ENCODE peak calls at places on chromosome X, in six cellular contexts. One of them, this sample, is unnamed. For H3K27me3, the result is how much of the 10 kb centered on the place peaks cover.

GRCh38 chrX:31223817-31224216 is 152.0 kb upstream of the FTHL17 start:
- DNase-seq in ovary: no peak
- DNase-seq in A673: no peak
- DNase-seq in sigmoid colon: no peak
- DNase-seq in adrenal gland: no peak
- DNase-seq in kidney epithelial cell: peak
- DNase-seq in this sample: no peak

GRCh38 chrX:143768976-143769375 is 48.4 kb upstream of the SPANXN2 start:
- DNase-seq in ovary: no peak
- DNase-seq in kidney epithelial cell: no peak
- DNase-seq in A673: no peak
- DNase-seq in sigmoid colon: no peak
- DNase-seq in adrenal gland: no peak
- DNase-seq in this sample: no peak

GRCh38 chrX:83630662-83631061 is 122.6 kb downstream of the POU3F4 start:
- DNase-seq in adrenal gland: no peak
- DNase-seq in ovary: no peak
- DNase-seq in sigmoid colon: no peak
- DNase-seq in A673: no peak
- DNase-seq in kidney epithelial cell: no peak
- DNase-seq in this sample: no peak

GRCh38 chrX:146887020-146887419 is 72.5 kb upstream of the CXorf51A start:
- DNase-seq in adrenal gland: no peak
- DNase-seq in A673: no peak
- DNase-seq in ovary: no peak
- DNase-seq in sigmoid colon: no peak
- DNase-seq in kidney epithelial cell: no peak
- DNase-seq in this sample: no peak

GRCh38 chrX:70359458-70359857 is 63.7 kb upstream of the GDPD2 start:
- DNase-seq in ovary: no peak
- DNase-seq in kidney epithelial cell: no peak
- DNase-seq in A673: no peak
- DNase-seq in sigmoid colon: no peak
- DNase-seq in adrenal gland: no peak
- DNase-seq in this sample: no peak

GRCh38 chrX:10071451-10072163 is 85.2 kb upstream of the CLCN4 start:
- DNase-seq in adrenal gland: no peak
- DNase-seq in A673: peak
- DNase-seq in ovary: no peak
- DNase-seq in sigmoid colon: no peak
- DNase-seq in kidney epithelial cell: no peak
- DNase-seq in this sample: no peak

GRCh38 chrX:48083212-48083611 is 11.8 kb upstream of the ZNF630 start:
- DNase-seq in A673: peak
- DNase-seq in adrenal gland: peak
- DNase-seq in kidney epithelial cell: no peak
- DNase-seq in sigmoid colon: no peak
- DNase-seq in ovary: peak
- DNase-seq in this sample: peak

GRCh38 chrX:261858-262390 is 19.3 kb upstream of the PLCXD1 start:
- DNase-seq in ovary: no peak
- DNase-seq in sigmoid colon: no peak
- DNase-seq in adrenal gland: no peak
- DNase-seq in A673: no peak
- DNase-seq in kidney epithelial cell: no peak
- DNase-seq in this sample: no peak

GRCh38 chrX:117840645-117841044 is 276.0 kb downstream of the KLHL13 start:
- DNase-seq in sigmoid colon: no peak
- DNase-seq in ovary: no peak
- DNase-seq in adrenal gland: no peak
- DNase-seq in A673: no peak
- DNase-seq in kidney epithelial cell: peak
- DNase-seq in this sample: no peak

GRCh38 chrX:49930046-49930445 is 7.7 kb downstream of the CLCN5 start:
- DNase-seq in adrenal gland: no peak
- DNase-seq in kidney epithelial cell: no peak
- DNase-seq in ovary: no peak
- DNase-seq in A673: no peak
- DNase-seq in sigmoid colon: no peak
- DNase-seq in this sample: no peak

GRCh38 chrX:19334945-19335626 is 8.6 kb upstream of the PDHA1 start:
- DNase-seq in A673: peak
- DNase-seq in kidney epithelial cell: no peak
- DNase-seq in adrenal gland: no peak
- DNase-seq in ovary: no peak
- DNase-seq in sigmoid colon: no peak
- DNase-seq in this sample: no peak

GRCh38 chrX:43474321-43474720 is 181.8 kb upstream of the MAOA start:
- DNase-seq in adrenal gland: no peak
- DNase-seq in A673: no peak
- DNase-seq in kidney epithelial cell: no peak
- DNase-seq in ovary: no peak
- DNase-seq in sigmoid colon: no peak
- DNase-seq in this sample: no peak

GRCh38 chrX:110026099-110026844 is 23.4 kb downstream of the TMEM164 start:
- DNase-seq in adrenal gland: no peak
- DNase-seq in ovary: no peak
- DNase-seq in sigmoid colon: no peak
- DNase-seq in kidney epithelial cell: no peak
- DNase-seq in A673: peak
- DNase-seq in this sample: no peak

GRCh38 chrX:47200385-47201150 is 6.9 kb downstream of the UBA1 start:
- DNase-seq in kidney epithelial cell: no peak
- DNase-seq in ovary: no peak
- DNase-seq in sigmoid colon: no peak
- DNase-seq in adrenal gland: peak
- DNase-seq in A673: no peak
- DNase-seq in this sample: peak

GRCh38 chrX:154967603-154968002 is 54.9 kb downstream of the F8 start:
- DNase-seq in kidney epithelial cell: no peak
- DNase-seq in ovary: no peak
- DNase-seq in adrenal gland: no peak
- DNase-seq in A673: no peak
- DNase-seq in sigmoid colon: no peak
- DNase-seq in this sample: no peak

GRCh38 chrX:72620550-72621145 is 48.0 kb upstream of the HDAC8 start:
- DNase-seq in sigmoid colon: peak
- DNase-seq in ovary: peak
- DNase-seq in adrenal gland: peak
- DNase-seq in A673: peak
- DNase-seq in kidney epithelial cell: peak
- DNase-seq in this sample: peak

GRCh38 chrX:72624194-72624593 is 51.6 kb upstream of the HDAC8 start:
- DNase-seq in kidney epithelial cell: no peak
- DNase-seq in sigmoid colon: no peak
- DNase-seq in A673: no peak
- DNase-seq in adrenal gland: no peak
- DNase-seq in ovary: no peak
- DNase-seq in this sample: no peak

GRCh38 chrX:72621619-72622485 is 49.2 kb upstream of the HDAC8 start:
- DNase-seq in kidney epithelial cell: no peak
- DNase-seq in sigmoid colon: no peak
- DNase-seq in adrenal gland: no peak
- DNase-seq in ovary: no peak
- DNase-seq in A673: no peak
- DNase-seq in this sample: no peak

DNA sequence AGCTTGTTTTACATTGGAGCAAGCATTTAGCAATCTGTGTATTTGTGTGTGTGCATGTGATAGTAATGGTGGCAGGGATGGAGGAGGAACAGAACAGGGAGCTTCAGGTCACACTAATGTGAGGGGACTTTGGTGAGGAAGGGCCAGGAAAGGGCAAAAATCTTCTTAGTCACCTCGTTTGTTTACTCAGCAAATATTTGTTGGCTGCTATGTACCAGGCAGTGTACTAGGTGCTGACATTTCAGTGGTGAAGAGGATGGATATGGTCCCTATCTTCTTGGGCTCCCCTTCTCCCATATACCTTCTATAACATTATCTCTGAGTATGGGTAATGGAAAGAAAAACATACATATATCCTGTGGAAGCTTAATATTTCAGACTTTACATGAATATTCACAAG is 48.5 kb upstream of the HDAC8 start:
- DNase-seq in sigmoid colon: no peak
- DNase-seq in A673: no peak
- DNase-seq in ovary: no peak
- DNase-seq in adrenal gland: no peak
- DNase-seq in kidney epithelial cell: no peak
- DNase-seq in this sample: no peak
- H3K4me3 ChIP-seq in sigmoid colon: no peak
- H3K4me3 ChIP-seq in A673: no peak
- H3K4me3 ChIP-seq in ovary: no peak
- H3K4me3 ChIP-seq in adrenal gland: no peak
- H3K4me3 ChIP-seq in kidney epithelial cell: no peak
- H3K4me3 ChIP-seq in this sample: no peak

GRCh38 chrX:37846558-37846933 is 825 bp downstream of the DYNLT3 start:
- DNase-seq in A673: no peak
- DNase-seq in kidney epithelial cell: no peak
- DNase-seq in sigmoid colon: no peak
- DNase-seq in adrenal gland: no peak
- DNase-seq in ovary: no peak
- DNase-seq in this sample: no peak

GRCh38 chrX:37844622-37845021 is 2.7 kb downstream of the DYNLT3 start:
- DNase-seq in kidney epithelial cell: no peak
- DNase-seq in sigmoid colon: no peak
- DNase-seq in adrenal gland: no peak
- DNase-seq in ovary: no peak
- DNase-seq in A673: no peak
- DNase-seq in this sample: no peak

GRCh38 chrX:37846141-37846540 is 1.2 kb downstream of the DYNLT3 start:
- DNase-seq in sigmoid colon: no peak
- DNase-seq in kidney epithelial cell: no peak
- DNase-seq in A673: no peak
- DNase-seq in ovary: no peak
- DNase-seq in adrenal gland: no peak
- DNase-seq in this sample: no peak

GRCh38 chrX:37847733-37848197 is 394 bp upstream of the DYNLT3 start:
- DNase-seq in ovary: no peak
- DNase-seq in sigmoid colon: no peak
- DNase-seq in A673: no peak
- DNase-seq in kidney epithelial cell: no peak
- DNase-seq in adrenal gland: no peak
- DNase-seq in this sample: no peak

DNA sequence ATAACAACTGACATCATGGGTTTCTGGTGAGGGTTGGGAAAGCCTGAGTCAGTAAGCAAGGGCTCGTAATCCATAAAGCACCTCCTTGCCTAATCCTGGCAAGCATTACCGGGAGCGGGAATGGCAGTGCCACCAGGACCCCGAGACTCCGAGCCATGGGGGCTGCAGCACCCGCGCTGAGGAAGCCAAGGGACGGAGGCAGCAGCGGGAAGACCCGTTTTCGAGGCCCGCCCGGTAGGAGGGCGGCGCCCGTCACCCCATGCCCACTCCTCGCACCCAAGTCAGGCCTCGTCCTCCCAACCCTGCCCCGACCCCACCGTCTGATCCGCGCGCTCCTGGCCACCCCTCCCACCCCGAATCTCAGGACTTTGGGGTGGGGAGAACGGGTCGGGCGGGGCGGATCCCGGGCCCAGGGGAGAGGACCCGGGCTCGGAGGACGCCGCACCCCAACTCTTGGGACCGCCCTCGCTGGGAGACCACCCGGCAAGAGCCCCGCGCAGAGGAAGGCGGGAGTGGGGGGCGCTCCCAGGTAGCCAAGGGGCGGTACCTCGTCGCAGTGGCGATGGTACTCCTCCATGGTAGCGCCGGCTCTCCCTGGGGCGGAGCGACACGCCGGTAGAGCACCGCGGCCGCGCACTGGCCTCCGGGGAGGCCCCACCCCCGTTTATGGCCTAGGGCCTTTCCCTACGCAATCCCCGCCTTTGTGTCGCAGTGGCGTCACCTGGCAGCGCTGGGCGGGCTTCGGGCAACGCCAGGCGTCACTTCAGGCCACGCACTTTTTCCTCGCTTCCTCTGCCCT is at the start of gene DYNLT3:
- DNase-seq in sigmoid colon: peak
- DNase-seq in ovary: peak
- DNase-seq in A673: peak
- DNase-seq in adrenal gland: peak
- DNase-seq in kidney epithelial cell: peak
- DNase-seq in this sample: no peak
- TF ChIP-seq CTCF in sigmoid colon: no peak
- TF ChIP-seq CTCF in ovary: no peak
- TF ChIP-seq CTCF in A673: no peak
- TF ChIP-seq CTCF in adrenal gland: no peak
- TF ChIP-seq CTCF in kidney epithelial cell: no peak
- TF ChIP-seq CTCF in this sample: no peak

GRCh38 chrX:136586386-136586785 is 54.4 kb downstream of the VGLL1 start:
- DNase-seq in adrenal gland: no peak
- DNase-seq in A673: no peak
- DNase-seq in kidney epithelial cell: no peak
- DNase-seq in sigmoid colon: no peak
- DNase-seq in ovary: no peak
- DNase-seq in this sample: no peak
- H3K27me3 ChIP-seq in adrenal gland: under half
- H3K27me3 ChIP-seq in A673: under half
- H3K27me3 ChIP-seq in kidney epithelial cell: under half
- H3K27me3 ChIP-seq in sigmoid colon: under half
- H3K27me3 ChIP-seq in ovary: under half
- H3K27me3 ChIP-seq in this sample: under half

GRCh38 chrX:131763674-131764073 is 219.8 kb downstream of the OR13H1 start:
- DNase-seq in sigmoid colon: peak
- DNase-seq in A673: peak
- DNase-seq in kidney epithelial cell: peak
- DNase-seq in ovary: peak
- DNase-seq in adrenal gland: peak
- DNase-seq in this sample: no peak

GRCh38 chrX:131764224-131764623 is 220.3 kb downstream of the OR13H1 start:
- DNase-seq in ovary: no peak
- DNase-seq in sigmoid colon: no peak
- DNase-seq in kidney epithelial cell: no peak
- DNase-seq in adrenal gland: no peak
- DNase-seq in A673: no peak
- DNase-seq in this sample: no peak

GRCh38 chrX:131762802-131763234 is 218.9 kb downstream of the OR13H1 start:
- DNase-seq in A673: peak
- DNase-seq in adrenal gland: peak
- DNase-seq in sigmoid colon: peak
- DNase-seq in ovary: peak
- DNase-seq in kidney epithelial cell: no peak
- DNase-seq in this sample: no peak
- H3K4me3 ChIP-seq in A673: no peak
- H3K4me3 ChIP-seq in adrenal gland: no peak
- H3K4me3 ChIP-seq in sigmoid colon: no peak
- H3K4me3 ChIP-seq in ovary: peak
- H3K4me3 ChIP-seq in kidney epithelial cell: no peak
- H3K4me3 ChIP-seq in this sample: no peak

This sample was measured in BJ.